ENCODE peak calls at places on chromosomes 3 and 15, in six cellular contexts. P is thyroid gland, E is IMR-90, B is suprapubic skin, V is tibial nerve, X is body of pancreas. U is an unnamed sample.

GRCh38 chr15:48806151-48806550 is 4.7 kb downstream of the CEP152 start:
- DNase-seq in P (no peak), E (peak), B (no peak), V (no peak), X (no peak), U (no peak)

GRCh38 chr15:57183614-57184344 is 192.5 kb upstream of the CGNL1 start:
- DNase-seq in P (no peak), E (peak), B (no peak), V (no peak), X (no peak), U (no peak)

GRCh38 chr3:45546636-45547201 is 47.8 kb upstream of the LIMD1 start:
- DNase-seq in P (no peak), E (no peak), B (no peak), V (no peak), X (no peak), U (no peak)

GRCh38 chr3:43581343-43581742 is 40.5 kb downstream of the ANO10 start:
- DNase-seq in P (no peak), E (peak), B (no peak), V (no peak), X (no peak), U (no peak)

GRCh38 chr3:154152741-154153140 is 31.6 kb downstream of the ARHGEF26 start:
- DNase-seq in P (no peak), E (peak), B (no peak), V (no peak), X (no peak), U (no peak)

GRCh38 chr3:171353423-171353822 is 106.8 kb downstream of the TNIK start:
- DNase-seq in P (no peak), E (peak), B (no peak), V (no peak), X (no peak), U (no peak)

GRCh38 chr3:177195242-177195940 is 1.9 kb downstream of the TBL1XR1 start:
- DNase-seq in P (peak), E (no peak), B (no peak), V (no peak), X (peak), U (peak)

GRCh38 chr15:75359537-75360250 is 8.7 kb downstream of the MAN2C1 start:
- DNase-seq in P (no peak), E (no peak), B (no peak), V (no peak), X (no peak), U (no peak)

GRCh38 chr3:18124501-18124900 is 300.6 kb downstream of the SATB1 start:
- DNase-seq in P (no peak), E (peak), B (no peak), V (no peak), X (no peak), U (no peak)

GRCh38 chr3:12097972-12098371 is 60.7 kb downstream of the TIMP4 start:
- DNase-seq in P (no peak), E (no peak), B (no peak), V (no peak), X (no peak), U (no peak)

GRCh38 chr3:85074003-85074402 is 115.2 kb downstream of the CADM2 start:
- DNase-seq in P (no peak), E (no peak), B (no peak), V (no peak), X (no peak), U (no peak)

GRCh38 chr3:78096488-78097255 is 1056.8 kb downstream of the ROBO2 start:
- DNase-seq in P (no peak), E (peak), B (no peak), V (no peak), X (no peak), U (no peak)

GRCh38 chr3:111669926-111670630 is 74.9 kb upstream of the ZBED2 start:
- DNase-seq in P (no peak), E (peak), B (no peak), V (no peak), X (no peak), U (no peak)

GRCh38 chr3:128432898-128433629 is 33.6 kb downstream of the DNAJB8 start:
- DNase-seq in P (peak), E (no peak), B (no peak), V (no peak), X (peak), U (no peak)

GRCh38 chr3:113897373-113897777 is 50.4 kb upstream of the ZDHHC23 start:
- DNase-seq in P (no peak), E (no peak), B (no peak), V (no peak), X (peak), U (no peak)

GRCh38 chr3:141332436-141332835 is 35.9 kb upstream of the ZBTB38 start:
- DNase-seq in P (no peak), E (peak), B (no peak), V (no peak), X (no peak), U (no peak)

GRCh38 chr3:78919021-78919755 is 848.6 kb downstream of the ROBO1 start:
- DNase-seq in P (no peak), E (peak), B (no peak), V (no peak), X (no peak), U (no peak)

GRCh38 chr15:66787472-66787871 is 85.4 kb downstream of the SMAD6 start:
- DNase-seq in P (no peak), E (no peak), B (peak), V (no peak), X (no peak), U (no peak)

DNA sequence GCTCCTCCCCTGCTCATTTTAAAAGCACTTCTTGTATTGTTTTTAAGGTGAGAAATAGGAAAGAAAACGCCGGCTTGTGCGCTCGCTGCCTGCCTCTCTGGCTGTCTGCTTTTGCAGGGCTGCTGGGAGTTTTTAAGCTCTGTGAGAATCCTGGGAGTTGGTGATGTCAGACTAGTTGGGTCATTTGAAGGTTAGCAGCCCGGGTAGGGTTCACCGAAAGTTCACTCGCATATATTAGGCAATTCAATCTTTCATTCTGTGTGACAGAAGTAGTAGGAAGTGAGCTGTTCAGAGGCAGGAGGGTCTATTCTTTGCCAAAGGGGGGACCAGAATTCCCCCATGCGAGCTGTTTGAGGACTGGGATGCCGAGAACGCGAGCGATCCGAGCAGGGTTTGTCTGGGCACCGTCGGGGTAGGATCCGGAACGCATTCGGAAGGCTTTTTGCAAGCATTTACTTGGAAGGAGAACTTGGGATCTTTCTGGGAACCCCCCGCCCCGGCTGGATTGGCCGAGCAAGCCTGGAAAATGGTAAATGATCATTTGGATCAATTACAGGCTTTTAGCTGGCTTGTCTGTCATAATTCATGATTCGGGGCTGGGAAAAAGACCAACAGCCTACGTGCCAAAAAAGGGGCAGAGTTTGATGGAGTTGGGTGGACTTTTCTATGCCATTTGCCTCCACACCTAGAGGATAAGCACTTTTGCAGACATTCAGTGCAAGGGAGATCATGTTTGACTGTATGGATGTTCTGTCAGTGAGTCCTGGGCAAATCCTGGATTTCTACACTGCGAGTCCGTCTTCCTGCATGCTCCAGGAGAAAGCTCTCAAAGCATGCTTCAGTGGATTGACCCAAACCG is at the start of gene RARB:
- DNase-seq in P (peak), E (peak), B (peak), V (peak), X (peak), U (peak)
- TF ChIP-seq POLR2A in P (peak), E (no peak), B (no peak), V (peak), X (peak), U (peak)

DNA sequence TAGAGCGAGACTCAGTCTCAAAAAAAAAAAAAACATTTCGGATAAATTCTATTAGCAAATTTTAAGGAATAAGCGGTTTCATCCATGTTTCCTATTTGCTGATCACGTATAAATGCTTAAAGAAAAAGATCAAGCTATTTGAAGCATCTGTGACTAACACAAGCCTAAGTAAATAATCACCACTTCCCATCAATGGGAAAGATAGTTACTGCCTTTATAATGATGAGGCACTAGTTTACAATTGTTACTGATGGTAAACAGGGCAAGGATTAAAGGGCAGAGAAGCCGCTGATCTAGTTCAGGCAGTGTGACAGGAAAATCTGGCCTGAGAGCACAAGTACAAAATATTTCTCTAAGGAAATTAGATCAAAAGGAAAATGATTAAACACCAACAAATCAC is 13.7 kb downstream of the CLPX start:
- DNase-seq in P (no peak), E (peak), B (no peak), V (no peak), X (no peak), U (no peak)
- H3K4me3 ChIP-seq in P (no peak), E (no peak), B (no peak), V (no peak), X (no peak), U (no peak)

DNA sequence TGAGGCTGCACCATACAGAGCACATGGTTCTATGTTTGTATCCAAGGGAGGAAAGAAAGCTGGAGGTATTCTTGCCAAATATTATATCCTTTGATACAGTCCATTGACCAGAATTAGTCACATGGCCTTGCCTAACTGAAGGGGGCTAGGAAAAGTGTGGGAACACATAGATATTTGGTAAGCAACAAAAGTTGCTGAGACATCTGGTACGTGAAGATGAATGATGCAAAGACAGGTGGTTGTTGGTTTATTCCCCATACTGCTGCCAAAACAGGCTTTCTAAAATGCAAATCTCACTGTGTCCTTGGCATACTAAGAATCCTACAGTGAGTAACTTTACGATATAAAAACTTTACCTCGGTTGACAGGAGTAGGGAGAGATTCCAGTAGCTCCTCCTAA is 162.2 kb downstream of the VGLL3 start:
- DNase-seq in P (no peak), E (no peak), B (no peak), V (no peak), X (no peak), U (no peak)
- TF ChIP-seq POLR2A in P (no peak), E (no peak), B (no peak), V (no peak), X (no peak), U (no peak)

DNA sequence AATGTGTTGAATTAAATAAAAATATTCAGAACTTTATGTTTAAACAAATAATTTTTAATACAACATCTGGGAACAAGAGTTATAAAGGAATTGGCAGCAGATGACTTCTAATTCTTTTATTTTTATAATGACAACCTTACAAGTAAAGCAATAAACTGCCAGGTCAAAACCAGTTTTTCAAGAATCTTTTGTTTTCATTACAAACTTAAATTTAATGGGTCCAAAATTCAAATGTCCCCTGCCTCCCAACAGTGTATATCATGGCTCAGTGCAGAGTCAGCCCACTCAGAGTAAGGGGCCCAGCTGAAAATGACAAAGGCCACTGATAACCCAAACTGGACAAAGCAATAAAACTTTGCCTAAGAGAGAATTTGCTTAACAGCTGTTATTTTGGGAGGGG is 81.5 kb downstream of the STRIT1 start:
- DNase-seq in P (no peak), E (no peak), B (no peak), V (no peak), X (no peak), U (no peak)
- H3K4me3 ChIP-seq in P (no peak), E (no peak), B (no peak), V (no peak), X (no peak), U (no peak)

GRCh38 chr15:40952901-40953712 is at the start of gene CHAC1:
- DNase-seq in P (peak), E (peak), B (peak), V (peak), X (peak), U (peak)
- TF ChIP-seq POLR2A in P (peak), E (peak), B (no peak), V (peak), X (peak), U (peak)

GRCh38 chr3:28347374-28348285 is 891 bp upstream of the ZCWPW2 start:
- DNase-seq in P (no peak), E (peak), B (no peak), V (no peak), X (no peak), U (no peak)

GRCh38 chr3:28348286-28348636 is 260 bp upstream of the ZCWPW2 start:
- DNase-seq in P (no peak), E (peak), B (peak), V (no peak), X (no peak), U (peak)

GRCh38 chr3:28343144-28343543 is 5.4 kb upstream of the ZCWPW2 start:
- DNase-seq in P (no peak), E (no peak), B (no peak), V (no peak), X (no peak), U (no peak)

GRCh38 chr3:28348637-28349396 is at the start of the genes AZI2 and ZCWPW2:
- DNase-seq in P (peak), E (peak), B (peak), V (peak), X (peak), U (peak)

GRCh38 chr3:28345690-28346089 is 2.8 kb upstream of the ZCWPW2 start:
- DNase-seq in P (no peak), E (no peak), B (no peak), V (no peak), X (no peak), U (no peak)
- H3K4me3 ChIP-seq in P (no peak), E (no peak), B (no peak), V (no peak), X (no peak), U (no peak)

GRCh38 chr3:194487289-194488006 is 646 bp upstream of the ATP13A3 start:
- DNase-seq in P (peak), E (no peak), B (peak), V (no peak), X (peak), U (no peak)
- TF ChIP-seq POLR2A in P (no peak), E (no peak), B (no peak), V (no peak), X (no peak), U (no peak)

GRCh38 chr15:30065025-30065801 is 17.5 kb upstream of the GOLGA8J start:
- DNase-seq in P (peak), E (peak), B (no peak), V (no peak), X (no peak), U (no peak)
- H3K4me3 ChIP-seq in P (no peak), E (no peak), B (no peak), V (no peak), X (no peak), U (no peak)